ENCODE peak calls at places on chromosomes 1 and 21, in four cellular contexts. P, S, J and B are unnamed samples.

GRCh38 chr1:106879538-106879937 is 176.9 kb upstream of the PRMT6 start:
- DNase-seq in S (no peak), P (no peak), J (no peak), B (no peak)

GRCh38 chr1:187931781-187932180 is 1103.0 kb downstream of the PLA2G4A start:
- DNase-seq in S (no peak), J (no peak), P (no peak), B (no peak)

GRCh38 chr21:35179990-35180557 is 131.0 kb upstream of the RUNX1 start:
- DNase-seq in S (peak), J (peak), P (no peak), B (peak)

GRCh38 chr1:66300280-66300973 is 233.5 kb upstream of the SGIP1 start:
- DNase-seq in P (no peak), J (peak), S (no peak), B (no peak)

GRCh38 chr1:67850151-67850551 is 16.9 kb upstream of the GNG12 start:
- DNase-seq in J (peak), P (no peak), S (peak), B (peak)

GRCh38 chr1:188668083-188668482 is 1809.6 kb downstream of the BRINP3 start:
- DNase-seq in S (no peak), J (no peak), P (no peak), B (no peak)

GRCh38 chr1:110879758-110880606 is 7.0 kb downstream of the CD53 start:
- DNase-seq in S (no peak), P (no peak), J (no peak), B (no peak)

GRCh38 chr1:248849152-248849551 is 9.7 kb downstream of the ZNF692 start:
- DNase-seq in S (no peak), J (no peak), P (no peak), B (no peak)

GRCh38 chr1:69737527-69738176 is 169.9 kb downstream of the LRRC7 start:
- DNase-seq in P (peak), S (peak), J (peak), B (peak)

GRCh38 chr1:234953655-234954420 is 174.8 kb downstream of the TOMM20 start:
- DNase-seq in P (no peak), J (no peak), S (no peak), B (no peak)

GRCh38 chr1:17188889-17189631 is 15.9 kb upstream of the PADI1 start:
- DNase-seq in J (no peak), S (no peak), P (no peak), B (no peak)

GRCh38 chr21:14991957-14992356 is 72.8 kb downstream of the NRIP1 start:
- DNase-seq in P (no peak), S (no peak), J (no peak), B (no peak)

GRCh38 chr1:66265796-66266195 is 268.2 kb upstream of the SGIP1 start:
- DNase-seq in S (no peak), P (no peak), J (peak), B (no peak)

GRCh38 chr1:201194046-201194445 is 3.4 kb downstream of the IGFN1 start:
- DNase-seq in J (no peak), P (no peak), S (no peak), B (no peak)

GRCh38 chr1:19661721-19662228 is 2.9 kb upstream of the HTR6 start:
- DNase-seq in J (peak), S (peak), P (peak), B (peak)

DNA sequence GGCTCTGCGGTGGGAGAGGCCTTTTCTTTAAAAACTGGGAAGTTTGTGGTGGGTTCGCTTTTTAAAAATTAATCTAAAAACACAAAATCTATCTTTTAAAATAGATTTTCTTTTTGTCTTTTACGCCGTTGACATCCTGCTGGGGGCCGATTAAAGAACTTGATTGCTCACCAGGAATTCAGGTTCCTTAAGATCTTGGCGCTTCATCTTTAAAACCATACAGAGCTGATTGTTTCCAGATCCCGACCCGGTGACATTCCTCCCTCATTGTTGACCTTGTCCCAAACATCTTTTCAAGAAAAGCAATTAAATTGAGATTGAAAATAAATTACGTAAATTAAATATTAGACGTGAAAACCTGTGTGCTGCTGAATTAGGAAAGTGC is 546 bp upstream of the ZNF697 start:
- DNase-seq in S (no peak), J (peak), P (no peak), B (no peak)
- H3K4me3 ChIP-seq in S (peak), J (peak), P (no peak), B (peak)

GRCh38 chr1:1072299-1072848 is 1.7 kb downstream of the RNF223 start:
- DNase-seq in J (no peak), S (no peak), P (no peak), B (no peak)
- H3K4me3 ChIP-seq in J (no peak), S (no peak), P (no peak), B (no peak)

DNA sequence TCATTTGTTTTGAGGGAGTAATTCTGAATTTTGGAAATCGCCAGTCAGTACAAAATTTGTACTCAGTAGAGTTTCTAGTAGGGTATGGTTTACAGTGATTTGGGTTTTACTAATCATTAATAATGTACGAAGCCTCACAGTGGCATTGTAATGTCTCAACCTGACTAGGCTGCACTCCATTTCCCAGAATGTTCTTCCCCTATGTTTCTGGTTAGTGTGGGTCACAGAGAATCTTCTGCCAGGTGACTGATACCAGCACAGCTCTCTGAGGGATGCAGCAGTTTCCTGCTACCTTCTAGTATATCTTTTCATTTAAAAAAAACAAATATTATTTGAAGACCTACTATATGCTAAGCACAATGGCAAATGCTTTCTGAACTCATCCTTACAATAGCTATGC is 112.9 kb downstream of the PTPN14 start:
- DNase-seq in S (no peak), J (no peak), P (no peak), B (no peak)
- H3K4me3 ChIP-seq in S (no peak), J (no peak), P (peak), B (no peak)

GRCh38 chr21:46416551-46416950 is 42.1 kb upstream of the DIP2A start:
- DNase-seq in S (no peak), J (no peak), P (no peak), B (no peak)
- H3K4me3 ChIP-seq in S (no peak), J (no peak), P (no peak), B (no peak)